ENCODE peak calls at places on chromosomes 11 and 22, in five cellular contexts. Y is HFF-Myc, U is amniotic stem cell, Z is mesenchymal stem cell, L is hippocampal formation. M is an unnamed sample.

GRCh38 chr11:63536669-63537292 is at the start of gene PLAAT4:
- DNase-seq in Y (no peak), U (no peak), Z (peak), L (peak), M (no peak)

GRCh38 chr11:129967996-129968395 is 34.6 kb downstream of the PRDM10 start:
- DNase-seq in Y (no peak), U (no peak), Z (no peak), L (no peak), M (no peak)

GRCh38 chr22:35638408-35638807 is 9.8 kb upstream of the APOL6 start:
- DNase-seq in Y (peak), U (peak), Z (peak), L (no peak), M (no peak)

GRCh38 chr11:121714356-121714755 is 261.6 kb upstream of the SORL1-AS1 start:
- DNase-seq in Y (no peak), U (no peak), Z (no peak), L (no peak), M (no peak)

GRCh38 chr11:45027312-45027711 is 76.6 kb upstream of the TP53I11 start:
- DNase-seq in Y (no peak), U (no peak), Z (no peak), L (no peak), M (no peak)

GRCh38 chr22:40540265-40540664 is 96.3 kb downstream of the MRTFA start:
- DNase-seq in Y (no peak), U (no peak), Z (no peak), L (no peak), M (no peak)

GRCh38 chr11:104858882-104859735 is 39.2 kb downstream of the CASP12 start:
- DNase-seq in Y (peak), U (no peak), Z (peak), L (no peak), M (no peak)

GRCh38 chr22:17269224-17269606 is 50.0 kb upstream of the ADA2 start:
- DNase-seq in Y (no peak), U (no peak), Z (no peak), L (no peak), M (no peak)

GRCh38 chr11:31625868-31626267 is 116.3 kb downstream of the ELP4 start:
- DNase-seq in Y (no peak), U (no peak), Z (no peak), L (no peak), M (no peak)

M was measured in stimulated activated CD8-positive, alpha-beta memory T cell treated with anti-CD3 and anti-CD28 coated beads, Interleukin-15, amount 100 ng/mL, for 1 hour.